ENCODE peak calls at places on chromosome 1, in seven cellular contexts. Z, U, A, W, B, C and R are unnamed samples.

GRCh38 chr1:43872280-43872679 is 61.3 kb upstream of the ARTN start:
- DNase-seq in Z (no peak), U (no peak), A (no peak), W (peak; percentile 81), B (no peak), C (no peak), R (no peak)

GRCh38 chr1:22223176-22223575 is 80.3 kb upstream of the WNT4 start:
- DNase-seq in Z (no peak), U (no peak), A (no peak), W (no peak), B (no peak), C (no peak), R (no peak)

GRCh38 chr1:206144605-206145004 is 27.4 kb upstream of the AVPR1B start:
- DNase-seq in Z (no peak), U (no peak), A (no peak), W (no peak), B (no peak), C (no peak), R (no peak)

GRCh38 chr1:31335007-31335406 is 37.9 kb downstream of the FABP3 start:
- DNase-seq in Z (no peak), U (no peak), A (peak; percentile 35), W (no peak), B (peak; percentile 45), C (no peak), R (no peak)

GRCh38 chr1:114901739-114902255 is 47.1 kb downstream of the SYCP1 start:
- DNase-seq in Z (no peak), U (no peak), A (no peak), W (no peak), B (no peak), C (no peak), R (peak; percentile 12)

GRCh38 chr1:204487256-204487615 is 7.4 kb downstream of the PIK3C2B start:
- DNase-seq in Z (no peak), U (no peak), A (no peak), W (no peak), B (no peak), C (no peak), R (no peak)

GRCh38 chr1:228298471-228298870 is 90.6 kb downstream of the OBSCN start:
- DNase-seq in Z (no peak), U (no peak), A (no peak), W (no peak), B (no peak), C (no peak), R (no peak)

GRCh38 chr1:29239142-29239541 is 2.8 kb downstream of the PTPRU start:
- DNase-seq in Z (no peak), U (no peak), A (peak; percentile 20), W (peak; percentile 96), B (peak; percentile 55), C (no peak), R (no peak)

GRCh38 chr1:207103892-207104373 is at the start of gene C4BPA:
- DNase-seq in Z (no peak), U (no peak), A (no peak), W (no peak), B (peak; percentile 28), C (no peak), R (no peak)

DNA sequence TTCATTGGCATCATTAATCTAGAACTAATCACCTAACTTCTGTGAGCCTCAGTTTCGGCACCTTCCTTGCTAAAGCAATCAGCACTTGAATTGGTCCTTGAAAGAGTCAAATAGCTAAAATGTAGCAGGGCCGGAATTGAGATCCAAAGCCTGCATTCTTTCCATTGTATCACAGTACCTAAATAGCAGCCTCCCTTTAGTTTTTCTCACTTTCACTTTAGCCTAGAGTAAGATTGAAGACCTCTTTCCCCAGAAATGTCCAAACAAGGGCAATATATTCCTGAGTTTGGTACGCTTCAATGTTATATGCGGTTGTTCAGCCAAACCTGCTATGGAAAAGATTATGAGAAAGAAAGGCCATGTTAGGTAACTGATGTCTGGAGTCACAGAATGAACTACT is 121.9 kb upstream of the BMP8A start:
- DNase-seq in Z (no peak), U (no peak), A (peak; percentile 36), W (no peak), B (no peak), C (no peak), R (no peak)
- H3K27ac ChIP-seq in Z (peak overlapping the region; percentile 80), U (no peak overlapping the region), A (peak overlapping the region; percentile 69), W (no peak overlapping the region), B (no peak overlapping the region), C (no peak overlapping the region), R (no peak overlapping the region)

DNA sequence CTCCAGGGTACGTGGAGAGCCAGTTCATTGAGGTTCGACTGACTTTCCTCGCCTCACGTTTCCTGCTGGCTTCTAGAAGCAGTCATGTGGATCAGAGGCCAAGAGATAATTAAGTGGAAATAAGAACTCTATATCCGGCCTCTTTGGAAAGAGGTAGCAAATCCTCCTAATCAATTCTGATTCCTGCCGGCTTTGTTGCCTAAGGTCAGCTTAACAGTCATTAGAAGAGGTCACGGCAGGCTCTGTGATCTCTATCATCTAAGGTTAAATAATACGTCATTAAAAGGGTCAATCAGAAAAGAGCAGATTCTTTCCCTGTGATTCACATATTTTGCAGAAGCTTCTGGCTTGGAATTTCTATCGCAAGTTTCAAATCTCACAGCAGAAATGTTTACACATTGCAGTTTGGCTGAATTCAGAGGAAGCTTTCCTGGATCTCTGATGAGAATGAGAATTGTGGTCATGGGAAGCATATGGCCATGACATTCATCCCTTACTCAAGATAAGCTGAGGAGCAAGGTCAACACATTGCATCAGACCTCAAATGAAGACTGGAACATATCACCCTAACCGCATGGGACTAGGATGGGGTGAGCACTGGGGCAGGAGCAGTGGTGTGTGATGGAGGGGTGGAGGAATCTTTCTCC is 189.4 kb downstream of the PBX1 start:
- DNase-seq in Z (no peak), U (no peak), A (no peak), W (peak; percentile 97), B (peak; percentile 98), C (no peak), R (peak; percentile 58)
- H3K4me3 ChIP-seq in Z (no peak overlapping the region), U (no peak overlapping the region), A (no peak overlapping the region), W (peak overlapping the region; percentile 9), B (no peak overlapping the region), C (no peak overlapping the region), R (no peak overlapping the region)

DNA sequence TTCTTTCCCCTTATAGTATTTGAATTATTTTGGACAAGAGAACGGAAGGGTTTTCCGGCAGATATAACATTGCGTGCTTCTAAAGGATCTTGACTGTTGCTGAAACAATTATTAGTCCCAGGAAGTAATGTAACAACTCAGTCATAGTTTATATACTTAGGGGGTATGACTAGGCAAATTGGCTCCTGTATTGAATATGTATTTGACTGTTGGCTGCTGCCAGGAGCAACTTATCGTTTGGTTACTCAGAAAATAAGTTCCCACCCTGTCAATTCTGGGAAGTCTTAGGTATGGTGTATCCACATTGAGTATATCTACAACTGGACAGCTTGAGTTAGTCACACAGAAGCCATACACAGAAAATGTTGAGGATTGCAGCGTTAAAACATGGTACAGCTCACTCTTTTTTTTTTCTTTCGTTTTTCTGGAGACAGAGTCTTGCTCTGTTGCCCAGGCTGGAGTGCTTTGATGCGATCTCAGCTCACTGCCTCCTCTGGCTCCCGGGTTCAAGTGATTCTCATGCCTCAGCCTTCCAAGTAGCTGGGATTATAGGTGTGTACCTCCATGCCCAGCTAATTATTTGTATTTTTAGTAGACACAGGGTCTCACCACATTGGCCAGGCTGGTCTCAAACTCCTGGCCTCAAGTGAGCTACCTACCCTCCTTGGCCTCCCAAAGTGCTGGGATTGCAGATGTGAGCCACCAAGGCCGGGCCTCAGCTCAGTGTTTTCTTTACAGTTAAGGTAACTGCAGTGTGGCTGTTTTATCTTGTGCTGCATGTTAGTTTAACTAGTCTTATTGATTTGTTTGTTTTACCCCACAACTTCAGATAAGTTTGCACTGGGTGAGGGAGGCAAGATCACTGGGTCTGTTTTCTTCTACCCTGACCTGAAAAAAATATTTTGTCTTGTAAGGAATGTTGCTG is 10.2 kb downstream of the SMAP2 start:
- DNase-seq in Z (no peak), U (no peak), A (no peak), W (no peak), B (no peak), C (no peak), R (no peak)
- H3K4me1 ChIP-seq in Z (peaks cover 24% of the 10 kb centered on the region), U (peaks cover 87% of the 10 kb centered on the region), A (peaks cover 16% of the 10 kb centered on the region), W (no peaks in the 10 kb centered on the region), B (peaks cover 7% of the 10 kb centered on the region), C (peaks cover 82% of the 10 kb centered on the region), R (peaks cover 15% of the 10 kb centered on the region)

GRCh38 chr1:59596956-59597355 is 217.8 kb upstream of the HOOK1 start:
- DNase-seq in Z (no peak), U (no peak), A (no peak), W (no peak), B (no peak), C (no peak), R (no peak)

GRCh38 chr1:59595774-59596173 is 219.0 kb upstream of the HOOK1 start:
- DNase-seq in Z (no peak), U (no peak), A (no peak), W (peak; percentile 48), B (no peak), C (no peak), R (no peak)

GRCh38 chr1:59596432-59596831 is 218.3 kb upstream of the HOOK1 start:
- DNase-seq in Z (no peak), U (no peak), A (no peak), W (peak; percentile 67), B (peak; percentile 16), C (no peak), R (no peak)

GRCh38 chr1:59592924-59593323 is 221.8 kb upstream of the HOOK1 start:
- DNase-seq in Z (no peak), U (no peak), A (no peak), W (no peak), B (no peak), C (no peak), R (no peak)

GRCh38 chr1:59593798-59594790 is 220.7 kb upstream of the HOOK1 start:
- DNase-seq in Z (no peak), U (no peak), A (no peak), W (no peak), B (no peak), C (no peak), R (no peak)
- H3K27ac ChIP-seq in Z (peak overlapping the region; percentile 82), U (no peak overlapping the region), A (no peak overlapping the region), W (no peak overlapping the region), B (no peak overlapping the region), C (no peak overlapping the region), R (no peak overlapping the region)